ENCODE peak calls at places on chromosomes 6 and 20, in eight cellular contexts. One of them, this sample, is unnamed.

GRCh38 chr6:128173290-128173689 is 272.4 kb upstream of the THEMIS start:
- DNase-seq in fibroblast of villous mesenchyme: no peak
- DNase-seq in pancreas: no peak
- DNase-seq in PC-3: no peak
- DNase-seq in HFF-Myc: no peak
- DNase-seq in IMR-90: peak
- DNase-seq in spleen: no peak
- DNase-seq in lower lobe of right lung: no peak
- DNase-seq in this sample: no peak

GRCh38 chr6:134689676-134690447 is 260.0 kb downstream of the ALDH8A1 start:
- DNase-seq in fibroblast of villous mesenchyme: no peak
- DNase-seq in pancreas: no peak
- DNase-seq in PC-3: no peak
- DNase-seq in HFF-Myc: no peak
- DNase-seq in IMR-90: no peak
- DNase-seq in spleen: no peak
- DNase-seq in lower lobe of right lung: no peak
- DNase-seq in this sample: no peak

GRCh38 chr6:150072201-150072600 is 3.3 kb upstream of the ULBP3 start:
- DNase-seq in fibroblast of villous mesenchyme: no peak
- DNase-seq in pancreas: peak
- DNase-seq in PC-3: peak
- DNase-seq in HFF-Myc: no peak
- DNase-seq in IMR-90: peak
- DNase-seq in spleen: peak
- DNase-seq in lower lobe of right lung: peak
- DNase-seq in this sample: peak

GRCh38 chr6:85185977-85186376 is 263.9 kb upstream of the NT5E start:
- DNase-seq in fibroblast of villous mesenchyme: peak
- DNase-seq in pancreas: no peak
- DNase-seq in PC-3: no peak
- DNase-seq in HFF-Myc: no peak
- DNase-seq in IMR-90: peak
- DNase-seq in spleen: no peak
- DNase-seq in lower lobe of right lung: no peak
- DNase-seq in this sample: no peak

GRCh38 chr6:89133981-89134380 is 11.9 kb upstream of the PM20D2 start:
- DNase-seq in fibroblast of villous mesenchyme: no peak
- DNase-seq in pancreas: no peak
- DNase-seq in PC-3: no peak
- DNase-seq in HFF-Myc: no peak
- DNase-seq in IMR-90: no peak
- DNase-seq in spleen: no peak
- DNase-seq in lower lobe of right lung: no peak
- DNase-seq in this sample: no peak

GRCh38 chr6:4021862-4022715 is 56.8 kb downstream of the FAM217A start:
- DNase-seq in fibroblast of villous mesenchyme: no peak
- DNase-seq in pancreas: no peak
- DNase-seq in PC-3: no peak
- DNase-seq in HFF-Myc: no peak
- DNase-seq in IMR-90: no peak
- DNase-seq in spleen: no peak
- DNase-seq in lower lobe of right lung: no peak
- DNase-seq in this sample: no peak

GRCh38 chr20:20369353-20370086 is 1.6 kb downstream of the INSM1 start:
- DNase-seq in fibroblast of villous mesenchyme: no peak
- DNase-seq in pancreas: no peak
- DNase-seq in PC-3: peak
- DNase-seq in HFF-Myc: no peak
- DNase-seq in IMR-90: no peak
- DNase-seq in spleen: no peak
- DNase-seq in lower lobe of right lung: no peak
- DNase-seq in this sample: no peak

GRCh38 chr20:44843863-44844262 is 33.5 kb upstream of the RIMS4 start:
- DNase-seq in fibroblast of villous mesenchyme: no peak
- DNase-seq in pancreas: no peak
- DNase-seq in PC-3: no peak
- DNase-seq in HFF-Myc: no peak
- DNase-seq in IMR-90: no peak
- DNase-seq in spleen: no peak
- DNase-seq in lower lobe of right lung: no peak
- DNase-seq in this sample: no peak

GRCh38 chr6:4010035-4010434 is 68.9 kb downstream of the FAM217A start:
- DNase-seq in fibroblast of villous mesenchyme: no peak
- DNase-seq in pancreas: no peak
- DNase-seq in PC-3: no peak
- DNase-seq in HFF-Myc: no peak
- DNase-seq in IMR-90: no peak
- DNase-seq in spleen: no peak
- DNase-seq in lower lobe of right lung: no peak
- DNase-seq in this sample: no peak

GRCh38 chr20:21517566-21518277 is 3.9 kb upstream of the NKX2-2 start:
- DNase-seq in fibroblast of villous mesenchyme: no peak
- DNase-seq in pancreas: no peak
- DNase-seq in PC-3: no peak
- DNase-seq in HFF-Myc: no peak
- DNase-seq in IMR-90: no peak
- DNase-seq in spleen: no peak
- DNase-seq in lower lobe of right lung: peak
- DNase-seq in this sample: no peak

GRCh38 chr20:24070679-24071078 is 82.1 kb upstream of the GGTLC1 start:
- DNase-seq in fibroblast of villous mesenchyme: no peak
- DNase-seq in pancreas: no peak
- DNase-seq in PC-3: no peak
- DNase-seq in HFF-Myc: no peak
- DNase-seq in IMR-90: no peak
- DNase-seq in spleen: no peak
- DNase-seq in lower lobe of right lung: no peak
- DNase-seq in this sample: no peak

GRCh38 chr20:10447028-10447427 is 11.9 kb downstream of the SLX4IP start:
- DNase-seq in fibroblast of villous mesenchyme: peak
- DNase-seq in pancreas: no peak
- DNase-seq in PC-3: peak
- DNase-seq in HFF-Myc: peak
- DNase-seq in IMR-90: peak
- DNase-seq in spleen: no peak
- DNase-seq in lower lobe of right lung: no peak
- DNase-seq in this sample: no peak

GRCh38 chr6:119112856-119113530 is 34.5 kb upstream of the FAM184A start:
- DNase-seq in fibroblast of villous mesenchyme: no peak
- DNase-seq in pancreas: no peak
- DNase-seq in PC-3: no peak
- DNase-seq in HFF-Myc: no peak
- DNase-seq in IMR-90: no peak
- DNase-seq in spleen: no peak
- DNase-seq in lower lobe of right lung: no peak
- DNase-seq in this sample: no peak

GRCh38 chr6:105363100-105363754 is 39.7 kb downstream of the PREP start:
- DNase-seq in fibroblast of villous mesenchyme: peak
- DNase-seq in pancreas: no peak
- DNase-seq in PC-3: peak
- DNase-seq in HFF-Myc: no peak
- DNase-seq in IMR-90: peak
- DNase-seq in spleen: no peak
- DNase-seq in lower lobe of right lung: no peak
- DNase-seq in this sample: no peak

GRCh38 chr6:136334853-136335252 is 45.2 kb upstream of the BCLAF1 start:
- DNase-seq in fibroblast of villous mesenchyme: no peak
- DNase-seq in pancreas: no peak
- DNase-seq in PC-3: no peak
- DNase-seq in HFF-Myc: no peak
- DNase-seq in IMR-90: no peak
- DNase-seq in spleen: no peak
- DNase-seq in lower lobe of right lung: no peak
- DNase-seq in this sample: no peak

DNA sequence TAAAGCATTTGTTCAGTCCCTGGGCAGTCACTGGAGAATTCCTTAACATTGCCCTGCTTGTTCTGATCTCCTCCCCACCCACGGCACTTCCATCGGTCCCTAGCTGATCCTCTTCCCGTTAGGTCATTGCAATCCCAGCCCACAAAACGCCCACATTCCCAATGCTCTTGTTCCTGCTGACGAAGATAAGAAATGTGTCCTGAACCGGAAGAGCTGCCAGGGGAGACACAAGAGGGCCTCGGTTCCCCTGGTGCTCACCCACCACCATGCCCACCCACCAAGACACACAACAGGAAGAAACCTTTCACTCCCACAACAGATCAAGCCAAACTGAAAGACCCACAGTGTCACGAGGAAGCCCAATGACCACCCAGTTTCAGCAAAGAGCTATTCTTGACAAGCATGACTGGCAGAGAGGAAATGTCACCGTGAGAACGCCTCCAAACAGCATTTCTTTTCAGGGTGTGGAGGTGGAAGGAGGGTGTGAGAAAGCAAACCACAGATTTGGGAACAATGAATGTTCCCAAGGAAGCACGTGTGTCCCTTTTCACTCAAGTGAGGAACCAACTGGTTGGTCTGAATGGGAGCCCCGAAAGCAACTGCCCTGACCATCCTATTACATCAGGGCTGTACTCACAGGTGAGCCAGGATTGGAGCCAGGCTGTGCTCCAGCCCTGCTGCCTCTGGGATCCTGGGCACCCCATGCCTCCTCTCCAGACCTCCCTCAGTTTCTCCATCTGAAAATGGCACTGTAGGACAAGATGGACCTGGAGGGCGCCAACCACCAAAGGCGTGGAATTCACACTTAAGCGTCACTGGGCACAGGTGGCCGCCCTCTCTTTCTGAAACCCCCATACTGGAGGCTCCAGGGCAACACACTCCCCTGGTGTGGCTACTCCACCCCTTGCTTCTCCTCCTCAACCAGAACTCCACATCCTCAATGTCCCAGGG is 97.5 kb downstream of the ZMYND8 start:
- DNase-seq in fibroblast of villous mesenchyme: peak
- DNase-seq in pancreas: no peak
- DNase-seq in PC-3: peak
- DNase-seq in HFF-Myc: no peak
- DNase-seq in IMR-90: peak
- DNase-seq in spleen: no peak
- DNase-seq in lower lobe of right lung: peak
- DNase-seq in this sample: no peak
- TF ChIP-seq CTCF in fibroblast of villous mesenchyme: no peak
- TF ChIP-seq CTCF in pancreas: no peak
- TF ChIP-seq CTCF in PC-3: no peak
- TF ChIP-seq CTCF in HFF-Myc: no peak
- TF ChIP-seq CTCF in IMR-90: no peak
- TF ChIP-seq CTCF in spleen: no peak
- TF ChIP-seq CTCF in lower lobe of right lung: no peak
- TF ChIP-seq CTCF in this sample: no peak

GRCh38 chr6:122778334-122778733 is 1.2 kb upstream of the FABP7 start:
- DNase-seq in fibroblast of villous mesenchyme: no peak
- DNase-seq in pancreas: no peak
- DNase-seq in PC-3: no peak
- DNase-seq in HFF-Myc: no peak
- DNase-seq in IMR-90: no peak
- DNase-seq in spleen: no peak
- DNase-seq in lower lobe of right lung: no peak
- DNase-seq in this sample: no peak

GRCh38 chr6:122780114-122780513 is 598 bp downstream of the FABP7 start:
- DNase-seq in fibroblast of villous mesenchyme: no peak
- DNase-seq in pancreas: no peak
- DNase-seq in PC-3: no peak
- DNase-seq in HFF-Myc: no peak
- DNase-seq in IMR-90: no peak
- DNase-seq in spleen: no peak
- DNase-seq in lower lobe of right lung: no peak
- DNase-seq in this sample: no peak

GRCh38 chr6:122779672-122780066 is at the start of gene FABP7:
- DNase-seq in fibroblast of villous mesenchyme: no peak
- DNase-seq in pancreas: no peak
- DNase-seq in PC-3: no peak
- DNase-seq in HFF-Myc: no peak
- DNase-seq in IMR-90: no peak
- DNase-seq in spleen: no peak
- DNase-seq in lower lobe of right lung: no peak
- DNase-seq in this sample: no peak

GRCh38 chr6:122781716-122782115 is 2.2 kb downstream of the FABP7 start:
- DNase-seq in fibroblast of villous mesenchyme: no peak
- DNase-seq in pancreas: no peak
- DNase-seq in PC-3: no peak
- DNase-seq in HFF-Myc: no peak
- DNase-seq in IMR-90: no peak
- DNase-seq in spleen: no peak
- DNase-seq in lower lobe of right lung: no peak
- DNase-seq in this sample: no peak

DNA sequence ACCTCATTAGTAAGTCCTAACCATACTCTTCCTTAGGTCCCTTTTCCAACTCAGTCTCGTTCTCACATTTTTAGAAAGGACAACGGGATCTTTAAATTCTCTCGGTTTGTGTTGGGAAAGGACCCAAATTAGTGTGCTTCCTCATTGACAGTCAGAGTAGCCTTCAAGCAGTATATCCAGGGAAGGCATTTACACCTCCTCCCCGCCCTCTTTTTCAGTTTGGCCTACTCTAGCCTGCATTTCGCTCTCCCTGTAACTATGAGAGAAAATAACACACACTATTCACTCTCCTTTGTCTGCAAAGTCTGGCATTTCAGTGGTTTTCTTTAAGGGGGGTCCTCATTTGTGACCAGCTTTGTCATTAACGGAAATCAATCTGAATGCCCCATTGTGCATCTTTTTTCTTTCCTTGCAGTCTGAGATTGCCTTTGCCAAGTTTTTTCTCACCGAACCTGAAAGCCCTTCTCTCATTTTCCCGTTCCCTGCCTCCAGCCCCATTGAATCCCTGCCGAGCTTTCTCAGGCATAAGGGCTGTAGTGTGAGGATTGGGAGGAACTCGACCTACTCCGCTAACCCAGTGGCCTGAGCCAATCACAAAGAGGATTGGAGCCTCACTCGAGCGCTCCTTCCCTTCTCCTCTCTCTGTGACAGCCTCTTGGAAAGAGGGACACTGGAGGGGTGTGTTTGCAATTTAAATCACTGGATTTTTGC is 400 bp upstream of the FABP7 start:
- DNase-seq in fibroblast of villous mesenchyme: no peak
- DNase-seq in pancreas: no peak
- DNase-seq in PC-3: no peak
- DNase-seq in HFF-Myc: no peak
- DNase-seq in IMR-90: no peak
- DNase-seq in spleen: no peak
- DNase-seq in lower lobe of right lung: no peak
- DNase-seq in this sample: no peak
- H3K4me3 ChIP-seq in fibroblast of villous mesenchyme: no peak
- H3K4me3 ChIP-seq in pancreas: no peak
- H3K4me3 ChIP-seq in PC-3: no peak
- H3K4me3 ChIP-seq in HFF-Myc: no peak
- H3K4me3 ChIP-seq in IMR-90: no peak
- H3K4me3 ChIP-seq in spleen: no peak
- H3K4me3 ChIP-seq in lower lobe of right lung: no peak
- H3K4me3 ChIP-seq in this sample: no peak

GRCh38 chr6:100446115-100446921 is 18.4 kb downstream of the SIM1 start:
- DNase-seq in fibroblast of villous mesenchyme: no peak
- DNase-seq in pancreas: no peak
- DNase-seq in PC-3: no peak
- DNase-seq in HFF-Myc: no peak
- DNase-seq in IMR-90: no peak
- DNase-seq in spleen: no peak
- DNase-seq in lower lobe of right lung: no peak
- DNase-seq in this sample: peak
- TF ChIP-seq CTCF in fibroblast of villous mesenchyme: no peak
- TF ChIP-seq CTCF in pancreas: no peak
- TF ChIP-seq CTCF in PC-3: no peak
- TF ChIP-seq CTCF in HFF-Myc: no peak
- TF ChIP-seq CTCF in IMR-90: no peak
- TF ChIP-seq CTCF in spleen: no peak
- TF ChIP-seq CTCF in lower lobe of right lung: no peak
- TF ChIP-seq CTCF in this sample: no peak

GRCh38 chr6:125919618-125920017 is 37.0 kb upstream of the HINT3 start:
- DNase-seq in fibroblast of villous mesenchyme: no peak
- DNase-seq in pancreas: no peak
- DNase-seq in PC-3: no peak
- DNase-seq in HFF-Myc: no peak
- DNase-seq in IMR-90: no peak
- DNase-seq in spleen: no peak
- DNase-seq in lower lobe of right lung: no peak
- DNase-seq in this sample: no peak
- H3K4me3 ChIP-seq in fibroblast of villous mesenchyme: peak
- H3K4me3 ChIP-seq in pancreas: no peak
- H3K4me3 ChIP-seq in PC-3: peak
- H3K4me3 ChIP-seq in HFF-Myc: peak
- H3K4me3 ChIP-seq in IMR-90: no peak
- H3K4me3 ChIP-seq in spleen: peak
- H3K4me3 ChIP-seq in lower lobe of right lung: peak
- H3K4me3 ChIP-seq in this sample: peak

This sample was measured in left lung.